ENCODE peak calls at places on chromosomes 5 and 9, in six cellular contexts. Z, I, H, N, T and S are unnamed samples.

GRCh38 chr9:75087279-75087823 is 604 bp downstream of the NMRK1 start:
- DNase-seq in T (no peak), I (no peak), H (peak; percentile 65), Z (no peak), N (peak; percentile 70), S (no peak)

GRCh38 chr5:2615917-2616316 is 135.6 kb downstream of the IRX2 start:
- DNase-seq in T (no peak), N (no peak), I (no peak), Z (no peak), H (no peak), S (no peak)

GRCh38 chr5:159021360-159022177 is 78.1 kb downstream of the EBF1 start:
- DNase-seq in Z (no peak), N (no peak), I (no peak), H (peak; percentile 67), T (no peak), S (no peak)

GRCh38 chr9:78131969-78132687 is 100.5 kb upstream of the GNAQ start:
- DNase-seq in I (no peak), T (no peak), Z (no peak), N (no peak), H (peak; percentile 5), S (no peak)

GRCh38 chr9:113886933-113887332 is 10.8 kb downstream of the ZNF618 start:
- DNase-seq in T (no peak), H (no peak), N (no peak), I (no peak), Z (no peak), S (no peak)

GRCh38 chr9:112921549-112921948 is 30.9 kb upstream of the SLC46A2 start:
- DNase-seq in T (no peak), I (peak; percentile 23), N (no peak), Z (peak; percentile 36), H (peak; percentile 53), S (no peak)

GRCh38 chr9:38486056-38486455 is 61.8 kb upstream of the IGFBPL1 start:
- DNase-seq in T (no peak), H (no peak), Z (no peak), N (no peak), I (no peak), S (no peak)

GRCh38 chr5:149719666-149720065 is 10.4 kb upstream of the PPARGC1B start:
- DNase-seq in H (peak; percentile 86), N (peak; percentile 74), I (no peak), Z (no peak), T (no peak), S (no peak)

GRCh38 chr9:124665391-124666058 is 105.6 kb downstream of the NR6A1 start:
- DNase-seq in Z (no peak), H (peak; percentile 36), N (no peak), T (no peak), I (no peak), S (no peak)

GRCh38 chr9:87337335-87338074 is 160.2 kb upstream of the DAPK1 start:
- DNase-seq in Z (no peak), N (peak; percentile 49), H (peak; percentile 23), T (no peak), I (no peak), S (no peak)

GRCh38 chr5:169071-169727 is 22.1 kb upstream of the LRRC14B start:
- DNase-seq in Z (peak; percentile 38), N (peak; percentile 41), T (no peak), H (peak; percentile 90), I (no peak), S (peak; percentile 44)

GRCh38 chr9:1319436-1319835 is 269.3 kb downstream of the DMRT2 start:
- DNase-seq in H (no peak), N (no peak), T (no peak), Z (no peak), I (no peak), S (no peak)

GRCh38 chr9:2299843-2300205 is 284.7 kb downstream of the SMARCA2 start:
- DNase-seq in H (no peak), N (no peak), Z (no peak), I (no peak), T (no peak), S (no peak)

GRCh38 chr5:137516961-137517360 is 17.8 kb upstream of the SPOCK1 start:
- DNase-seq in T (no peak), I (no peak), H (no peak), N (no peak), Z (no peak), S (no peak)

GRCh38 chr5:112149727-112150126 is 269.4 kb downstream of the EPB41L4A start:
- DNase-seq in Z (no peak), N (no peak), I (no peak), H (no peak), T (no peak), S (no peak)

GRCh38 chr5:58261605-58262004 is 198.3 kb downstream of the PLK2 start:
- DNase-seq in H (no peak), I (no peak), Z (no peak), T (no peak), N (no peak), S (no peak)

GRCh38 chr9:19934301-19934868 is 145.5 kb upstream of the SLC24A2 start:
- DNase-seq in N (peak; percentile 53), T (no peak), I (peak; percentile 46), H (no peak), Z (no peak), S (no peak)

GRCh38 chr5:176133877-176134276 is 104.3 kb upstream of the SIMC1 start:
- DNase-seq in H (no peak), T (no peak), Z (no peak), N (no peak), I (no peak), S (no peak)

GRCh38 chr5:67537439-67538342 is 341.1 kb upstream of the CD180 start:
- DNase-seq in T (no peak), Z (no peak), H (no peak), N (no peak), I (no peak), S (no peak)

GRCh38 chr5:6587171-6587570 is 45.7 kb downstream of the NSUN2 start:
- DNase-seq in T (no peak), N (no peak), H (no peak), Z (no peak), I (no peak), S (no peak)

GRCh38 chr5:68303038-68303738 is 87.6 kb downstream of the PIK3R1 start:
- DNase-seq in H (peak; percentile 45), Z (no peak), I (no peak), N (no peak), T (no peak), S (no peak)

GRCh38 chr5:90390933-90391332 is 18.6 kb downstream of the CETN3 start:
- DNase-seq in H (no peak), I (no peak), Z (no peak), N (no peak), T (no peak), S (no peak)

GRCh38 chr9:19232830-19233194 is 2.3 kb downstream of the DENND4C start:
- DNase-seq in H (peak; percentile 55), I (no peak), Z (no peak), T (no peak), N (no peak), S (no peak)

GRCh38 chr9:78064075-78064474 is 32.5 kb upstream of the GNAQ start:
- DNase-seq in T (no peak), Z (no peak), H (no peak), I (no peak), N (peak; percentile 31), S (no peak)

GRCh38 chr5:84383816-84384603 is 670 bp downstream of the EDIL3 start:
- DNase-seq in H (no peak), N (peak; percentile 9), I (peak; percentile 54), Z (no peak), T (peak; percentile 26), S (no peak)

GRCh38 chr5:178078197-178078995 is 34.9 kb upstream of the N4BP3 start:
- DNase-seq in I (no peak), N (no peak), H (peak; percentile 100), Z (peak; percentile 81), T (no peak), S (no peak)

GRCh38 chr5:17379188-17379951 is 118.7 kb upstream of the TAF11L2 start:
- DNase-seq in H (peak; percentile 23), N (no peak), T (no peak), I (no peak), Z (no peak), S (no peak)

GRCh38 chr5:149697001-149697400 is 33.1 kb upstream of the PPARGC1B start:
- DNase-seq in T (no peak), Z (no peak), I (no peak), N (no peak), H (peak; percentile 46), S (no peak)

DNA sequence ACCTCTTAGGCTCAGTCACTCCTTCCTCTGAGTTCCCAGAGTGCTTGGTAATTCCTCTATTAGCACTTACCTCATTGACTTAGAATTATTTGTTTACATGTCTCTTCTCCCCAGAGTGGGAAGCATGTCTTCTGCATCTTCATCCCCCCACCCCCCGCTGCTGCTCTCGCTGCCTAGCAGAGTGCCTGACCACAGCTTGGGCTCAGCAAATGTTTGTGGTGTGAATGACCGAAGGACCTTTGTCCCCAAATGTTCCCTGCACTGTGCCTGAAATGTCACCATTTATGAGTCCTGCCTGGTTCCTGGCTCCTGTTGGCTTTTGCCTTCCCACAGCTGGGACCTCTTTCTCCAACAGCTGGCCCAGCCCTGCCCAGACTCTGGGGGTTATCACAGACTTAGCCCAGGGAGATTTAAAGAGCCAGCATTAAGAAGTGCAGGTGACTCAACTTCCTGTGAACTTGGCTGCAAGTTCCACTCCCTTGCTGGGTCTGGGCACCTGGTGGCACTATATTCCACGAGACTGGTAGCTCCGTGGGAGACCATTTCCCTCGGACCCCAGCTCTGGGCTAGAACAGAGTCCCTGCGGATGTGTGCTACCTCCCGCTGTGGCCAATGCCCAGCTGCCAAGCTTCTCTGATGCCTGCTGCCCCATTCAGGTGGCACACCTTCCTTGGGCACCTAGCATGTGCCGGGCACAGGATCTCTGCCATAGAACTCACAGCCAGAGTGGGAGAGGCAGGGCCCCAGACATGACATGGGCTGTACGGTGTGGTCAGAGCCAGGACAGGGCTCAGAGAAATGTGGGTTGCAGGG is 1.8 kb upstream of the HMCN2 start:
- DNase-seq in H (peak; percentile 36), N (no peak), Z (no peak), I (no peak), T (no peak), S (no peak)
- TF ChIP-seq CTCF in H (peak; percentile 6), N (no peak), Z (no peak), I (no peak), T (no peak), S (no peak)

GRCh38 chr9:21096172-21096900 is 18.6 kb upstream of the IFNB1 start:
- DNase-seq in T (no peak), Z (peak; percentile 33), I (no peak), N (no peak), H (peak; percentile 52), S (no peak)
- TF ChIP-seq CTCF in T (no peak), Z (no peak), I (no peak), N (no peak), H (no peak), S (no peak)

DNA sequence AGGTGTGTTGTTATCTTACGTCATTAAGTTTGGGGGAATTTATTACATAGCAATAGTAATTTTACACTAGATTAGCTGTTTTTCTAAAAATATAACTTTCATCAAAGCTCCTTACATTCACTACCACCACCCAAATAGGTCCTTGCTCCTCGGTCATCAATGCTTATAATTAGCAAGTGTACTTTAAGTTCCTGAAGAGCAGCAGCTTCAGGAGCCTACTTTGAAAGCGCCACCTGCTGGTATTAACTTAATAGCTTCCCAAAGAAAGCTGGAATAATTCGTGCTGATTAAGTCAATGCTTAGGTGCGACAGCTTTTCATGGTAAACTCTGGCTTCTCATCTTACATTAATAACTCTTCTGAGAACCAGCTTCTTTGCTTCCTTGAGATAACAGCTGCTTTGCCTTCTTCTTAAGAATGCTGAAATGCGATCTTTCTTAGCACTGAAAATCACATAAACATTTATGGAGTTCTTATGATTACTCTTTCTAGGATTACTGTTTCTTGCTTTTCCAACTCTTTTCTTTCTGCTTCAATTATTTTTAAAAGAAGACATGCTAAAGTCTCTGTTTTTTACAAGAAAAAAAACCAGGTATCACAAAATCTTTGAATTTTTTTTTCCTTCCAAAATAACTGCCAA is 10.0 kb upstream of the C5 start:
- DNase-seq in Z (peak; percentile 80), I (peak; percentile 51), H (peak; percentile 66), T (no peak), N (peak; percentile 45), S (no peak)
- TF ChIP-seq CTCF in Z (peak; percentile 81), I (peak; percentile 76), H (peak; percentile 53), T (peak; percentile 68), N (peak; percentile 44), S (no peak)

GRCh38 chr9:131697097-131697496 is 42.8 kb downstream of the RAPGEF1 start:
- DNase-seq in Z (no peak), H (no peak), N (peak; percentile 67), T (no peak), I (no peak), S (no peak)
- TF ChIP-seq CTCF in Z (peak; percentile 52), H (no peak), N (no peak), T (no peak), I (no peak), S (no peak)